ENCODE peak calls at places on chromosomes 16 and 17, in four cellular contexts. N is neuronal stem cell, Y is H1, A is trophoblast cell. H is an unnamed sample.

GRCh38 chr17:51640108-51640622 is 379.8 kb downstream of the UTP18 start:
- DNase-seq in N (no peak), Y (no peak), A (no peak), H (peak)

GRCh38 chr17:34589120-34589965 is 10.0 kb downstream of the TMEM132E start:
- DNase-seq in N (no peak), Y (no peak), A (no peak), H (no peak)

GRCh38 chr17:550041-550398 is 164.6 kb downstream of the VPS53 start:
- DNase-seq in N (no peak), Y (no peak), A (no peak), H (no peak)

GRCh38 chr16:3904875-3905274 is 24.4 kb upstream of the CREBBP start:
- DNase-seq in N (no peak), Y (no peak), A (no peak), H (peak)

GRCh38 chr16:87806246-87806607 is 40.4 kb upstream of the KLHDC4 start:
- DNase-seq in N (no peak), Y (no peak), A (peak), H (no peak)

GRCh38 chr17:40915721-40916256 is 21.7 kb downstream of the KRT23 start:
- DNase-seq in N (no peak), Y (no peak), A (no peak), H (no peak)

GRCh38 chr17:73196500-73196899 is 3.6 kb downstream of the COG1 start:
- DNase-seq in N (no peak), Y (no peak), A (peak), H (peak)

GRCh38 chr16:81167851-81168250 is 70.6 kb upstream of the BCO1 start:
- DNase-seq in N (no peak), Y (no peak), A (no peak), H (no peak)

GRCh38 chr17:55585629-55586028 is 74.4 kb upstream of the SMIM36 start:
- DNase-seq in N (no peak), Y (no peak), A (no peak), H (no peak)

GRCh38 chr17:4482338-4483011 is 16.2 kb upstream of the SPNS2 start:
- DNase-seq in N (no peak), Y (no peak), A (no peak), H (no peak)

DNA sequence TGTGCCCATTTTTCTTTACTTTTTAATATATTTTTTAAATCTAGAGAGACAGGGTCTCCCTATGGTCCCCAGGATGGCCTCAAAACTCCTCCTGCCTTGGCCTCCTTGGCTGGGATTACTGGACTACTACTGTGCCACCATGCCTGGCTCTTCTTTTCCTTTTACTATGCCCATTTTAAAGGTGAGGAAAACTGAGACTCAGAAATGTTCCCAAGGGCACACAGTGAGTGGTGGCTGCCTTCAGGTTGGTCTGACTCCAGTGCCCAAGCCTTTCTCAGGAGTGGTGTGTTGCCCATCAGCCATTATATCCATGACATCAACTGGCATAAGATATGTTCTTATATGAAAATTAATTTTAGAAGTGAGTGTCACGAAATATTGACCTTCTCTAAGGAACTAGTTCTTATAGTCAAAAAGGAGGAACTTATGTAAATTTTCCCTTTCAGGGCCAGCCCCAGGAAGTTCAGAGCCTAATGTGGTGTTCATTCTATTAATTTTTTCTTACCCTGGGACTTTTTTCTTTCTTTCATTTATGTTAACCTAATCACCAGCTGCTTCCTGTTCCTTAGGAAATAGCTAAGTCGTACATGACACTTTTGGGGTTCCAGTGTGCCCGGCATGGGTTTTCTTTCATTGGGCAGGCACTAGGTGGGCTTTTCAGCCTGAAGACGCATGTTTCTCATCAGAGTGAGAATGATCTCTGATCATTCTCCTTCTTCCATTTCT is 17.9 kb upstream of the SPN start:
- DNase-seq in N (no peak), Y (no peak), A (no peak), H (no peak)
- H2AFZ ChIP-seq in N (peak), Y (no peak), A (no peak), H (no peak)

GRCh38 chr16:22130528-22130927 is 31.8 kb upstream of the SDR42E2 start:
- DNase-seq in N (no peak), Y (no peak), A (no peak), H (no peak)
- H3K4ac ChIP-seq in N (no peak), Y (no peak), A (no peak), H (no peak)

GRCh38 chr17:80724723-80725388 is 180.2 kb downstream of the RPTOR start:
- DNase-seq in N (no peak), Y (no peak), A (no peak), H (no peak)
- H3K9ac ChIP-seq in N (peak), Y (no peak), A (no peak), H (no peak)

GRCh38 chr17:75295220-75296158 is 6.3 kb upstream of the SLC25A19 start:
- DNase-seq in N (no peak), Y (no peak), A (no peak), H (no peak)
- H2AFZ ChIP-seq in N (no peak), Y (no peak), A (no peak), H (no peak)

GRCh38 chr17:49003557-49004511 is 6.6 kb downstream of the IGF2BP1 start:
- DNase-seq in N (no peak), Y (no peak), A (no peak), H (peak)
- H3K4ac ChIP-seq in N (no peak), Y (no peak), A (peak), H (no peak)

H was measured in H9.